ENCODE peak calls at places on chromosomes 12 and 14, in nine cellular contexts. D is lower lobe of right lung; U is fibroblast of lung; Q is A549; M is progenitor cell of endocrine pancreas; W is esophagus squamous epithelium; N is type B pancreatic cell; Y is CD4-positive, alpha-beta T cell; X is AG09319. A is an unnamed sample.

GRCh38 chr14:105167303-105168092 is 1.1 kb downstream of the JAG2 start:
- DNase-seq in N (no peak), M (no peak), X (no peak), D (peak), W (no peak), U (no peak), Y (no peak), Q (no peak), A (no peak)

GRCh38 chr14:22520235-22520634 is 68.8 kb downstream of the DAD1 start:
- DNase-seq in Q (no peak), Y (no peak), W (no peak), X (no peak), M (no peak), U (peak), N (no peak), D (no peak), A (no peak)

GRCh38 chr12:19894049-19894448 is 454.8 kb downstream of the AEBP2 start:
- DNase-seq in Y (no peak), N (no peak), X (no peak), Q (no peak), D (no peak), M (no peak), U (peak), W (no peak), A (no peak)

GRCh38 chr12:57046947-57047890 is 2.7 kb downstream of the MYO1A start:
- DNase-seq in N (no peak), D (no peak), M (no peak), Y (no peak), X (no peak), W (no peak), U (no peak), Q (no peak), A (no peak)

GRCh38 chr12:61524851-61525250 is 735.4 kb upstream of the USP15 start:
- DNase-seq in Q (no peak), W (no peak), D (no peak), X (no peak), N (no peak), U (no peak), Y (no peak), M (no peak), A (no peak)

GRCh38 chr14:21107360-21107781 is 6.5 kb downstream of the TMEM253 start:
- DNase-seq in N (no peak), D (no peak), W (no peak), M (no peak), Q (no peak), X (no peak), Y (no peak), U (peak), A (no peak)

GRCh38 chr12:116910645-116911449 is at the start of gene FBXW8:
- DNase-seq in N (peak), X (peak), M (peak), U (peak), D (peak), Y (peak), Q (peak), W (no peak), A (peak)

GRCh38 chr12:753401-754237 is 1.2 kb downstream of the WNK1 start:
- DNase-seq in Q (no peak), D (peak), N (no peak), M (peak), Y (peak), W (no peak), U (peak), X (no peak), A (peak)

GRCh38 chr14:104434214-104435076 is 145.1 kb upstream of the C14orf180 start:
- DNase-seq in N (peak), D (peak), X (no peak), Y (no peak), Q (no peak), M (no peak), W (no peak), U (no peak), A (no peak)

GRCh38 chr12:89723276-89723675 is 14.6 kb upstream of the ATP2B1 start:
- DNase-seq in D (no peak), U (no peak), W (no peak), X (no peak), Y (no peak), N (no peak), Q (no peak), M (no peak), A (no peak)

GRCh38 chr12:95230313-95230712 is 12.7 kb downstream of the VEZT start:
- DNase-seq in U (no peak), N (no peak), M (no peak), D (no peak), Q (no peak), X (no peak), Y (no peak), W (no peak), A (no peak)

GRCh38 chr12:69284131-69284530 is 44.8 kb downstream of the CPSF6 start:
- DNase-seq in U (peak), D (peak), Y (no peak), M (peak), N (no peak), X (peak), Q (peak), W (no peak), A (peak)
- TF ChIP-seq CTCF in U (no peak), D (no peak), Y (no peak), M (peak), N (peak), X (no peak), Q (no peak), W (no peak), A (no peak)

GRCh38 chr12:52382854-52383253 is 2.6 kb downstream of the KRT84 start:
- DNase-seq in X (no peak), Y (no peak), Q (no peak), D (no peak), U (no peak), W (no peak), N (no peak), M (no peak), A (no peak)

GRCh38 chr12:52379536-52379935 is 5.9 kb downstream of the KRT84 start:
- DNase-seq in Y (no peak), X (no peak), N (no peak), M (no peak), D (no peak), Q (no peak), W (no peak), U (no peak), A (no peak)

GRCh38 chr12:52381206-52381605 is 4.2 kb downstream of the KRT84 start:
- DNase-seq in Y (no peak), M (no peak), X (no peak), Q (no peak), D (no peak), N (no peak), W (no peak), U (no peak), A (no peak)

GRCh38 chr12:52378091-52378490 is 7.4 kb downstream of the KRT84 start:
- DNase-seq in Q (no peak), W (no peak), U (no peak), N (no peak), Y (no peak), X (no peak), M (no peak), D (no peak), A (no peak)

GRCh38 chr12:52380271-52380694 is 5.2 kb downstream of the KRT84 start:
- DNase-seq in U (peak), N (no peak), M (no peak), D (peak), W (no peak), Y (no peak), Q (peak), X (no peak), A (no peak)
- TF ChIP-seq CTCF in U (peak), N (peak), M (peak), D (peak), W (peak), Y (no peak), Q (peak), X (peak), A (no peak)

DNA sequence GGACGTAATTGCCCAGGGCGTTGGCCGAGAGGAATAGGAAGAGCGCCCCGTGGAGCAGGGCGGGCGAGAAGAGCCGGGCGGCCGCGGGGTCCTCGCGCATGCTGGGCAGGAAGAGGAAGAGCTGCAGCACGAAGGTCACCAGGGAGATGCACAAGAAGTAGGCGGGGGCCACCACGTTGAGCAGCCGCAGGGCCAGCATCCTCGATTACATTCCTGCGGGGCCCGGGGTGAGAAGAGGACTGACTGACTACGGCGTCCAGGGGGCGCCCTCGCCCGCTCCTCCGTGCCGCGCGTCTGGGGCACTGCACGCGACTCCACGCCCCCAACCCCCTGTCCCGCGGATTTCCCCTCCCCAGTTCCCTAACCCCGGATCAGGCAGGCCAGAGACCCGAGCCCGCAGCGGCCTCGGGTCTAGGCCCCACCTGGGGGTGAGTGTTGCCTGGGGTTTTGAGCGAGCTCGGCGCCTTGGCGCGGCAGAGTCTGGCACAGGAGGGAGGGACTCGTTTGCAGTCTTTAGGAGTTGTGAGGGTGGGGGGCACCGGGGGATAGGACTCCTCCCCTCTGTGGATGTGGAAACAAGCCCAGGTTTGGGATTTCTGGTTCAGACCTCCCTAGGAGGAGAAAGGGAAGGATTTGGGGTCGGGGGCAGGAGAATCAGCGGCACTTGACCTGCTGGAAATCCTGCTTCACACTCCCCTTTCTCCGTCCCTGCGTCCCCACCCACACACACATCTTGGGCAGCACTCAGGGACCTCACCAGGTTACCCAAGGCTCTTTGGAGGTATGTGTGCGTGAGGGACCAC is 1.9 kb downstream of the ZDHHC22 start:
- DNase-seq in Y (no peak), X (no peak), N (no peak), W (no peak), Q (peak), M (peak), D (no peak), U (no peak), A (no peak)
- TF ChIP-seq CTCF in Y (peak), X (peak), N (peak), W (peak), Q (peak), M (peak), D (peak), U (peak), A (peak)

GRCh38 chr12:124509676-124510300 is 57.6 kb downstream of the NCOR2 start:
- DNase-seq in Q (no peak), U (peak), D (no peak), M (no peak), N (no peak), W (no peak), Y (no peak), X (no peak), A (no peak)
- TF ChIP-seq CTCF in Q (no peak), U (no peak), D (no peak), M (no peak), N (no peak), W (no peak), Y (no peak), X (no peak), A (no peak)

GRCh38 chr12:131117438-131118245 is 163.9 kb downstream of the ADGRD1 start:
- DNase-seq in M (no peak), W (no peak), N (no peak), Q (no peak), Y (no peak), D (no peak), U (no peak), X (no peak), A (peak)

GRCh38 chr12:131118366-131118765 is 164.7 kb downstream of the ADGRD1 start:
- DNase-seq in N (no peak), Q (no peak), Y (no peak), M (no peak), U (no peak), D (no peak), X (no peak), W (no peak), A (no peak)

GRCh38 chr12:131115766-131116165 is 162.1 kb downstream of the ADGRD1 start:
- DNase-seq in N (no peak), X (no peak), D (no peak), W (no peak), M (no peak), Q (no peak), Y (no peak), U (no peak), A (no peak)

GRCh38 chr12:131114942-131115584 is 161.4 kb downstream of the ADGRD1 start:
- DNase-seq in N (no peak), Y (no peak), M (no peak), U (no peak), W (no peak), D (peak), Q (no peak), X (no peak), A (no peak)

GRCh38 chr12:131116437-131117117 is 162.9 kb downstream of the ADGRD1 start:
- DNase-seq in M (no peak), N (no peak), Q (peak), W (no peak), U (peak), D (peak), X (peak), Y (no peak), A (no peak)
- TF ChIP-seq CTCF in M (peak), N (peak), Q (peak), W (no peak), U (no peak), D (peak), X (peak), Y (no peak), A (no peak)

GRCh38 chr14:24443053-24443683 is 592 bp upstream of the SDR39U1 start:
- DNase-seq in D (no peak), Q (no peak), W (no peak), U (peak), N (no peak), Y (no peak), M (no peak), X (no peak), A (no peak)

GRCh38 chr14:24441485-24441884 is 1.1 kb downstream of the SDR39U1 start:
- DNase-seq in U (no peak), Y (no peak), N (no peak), Q (no peak), D (no peak), X (no peak), M (no peak), W (no peak), A (no peak)

GRCh38 chr14:24440606-24441399 is 1.8 kb downstream of the SDR39U1 start:
- DNase-seq in W (no peak), X (no peak), D (no peak), Q (no peak), Y (no peak), M (no peak), N (no peak), U (no peak), A (no peak)

GRCh38 chr14:24441904-24442239 is 704 bp downstream of the SDR39U1 start:
- DNase-seq in N (no peak), D (no peak), X (no peak), W (no peak), M (no peak), Q (peak), U (no peak), Y (no peak), A (no peak)

GRCh38 chr14:24442240-24443052 is at the start of gene SDR39U1:
- DNase-seq in X (peak), D (peak), Q (peak), U (peak), M (peak), W (peak), N (peak), Y (peak), A (peak)
- TF ChIP-seq CTCF in X (no peak), D (no peak), Q (no peak), U (no peak), M (peak), W (peak), N (peak), Y (no peak), A (no peak)

DNA sequence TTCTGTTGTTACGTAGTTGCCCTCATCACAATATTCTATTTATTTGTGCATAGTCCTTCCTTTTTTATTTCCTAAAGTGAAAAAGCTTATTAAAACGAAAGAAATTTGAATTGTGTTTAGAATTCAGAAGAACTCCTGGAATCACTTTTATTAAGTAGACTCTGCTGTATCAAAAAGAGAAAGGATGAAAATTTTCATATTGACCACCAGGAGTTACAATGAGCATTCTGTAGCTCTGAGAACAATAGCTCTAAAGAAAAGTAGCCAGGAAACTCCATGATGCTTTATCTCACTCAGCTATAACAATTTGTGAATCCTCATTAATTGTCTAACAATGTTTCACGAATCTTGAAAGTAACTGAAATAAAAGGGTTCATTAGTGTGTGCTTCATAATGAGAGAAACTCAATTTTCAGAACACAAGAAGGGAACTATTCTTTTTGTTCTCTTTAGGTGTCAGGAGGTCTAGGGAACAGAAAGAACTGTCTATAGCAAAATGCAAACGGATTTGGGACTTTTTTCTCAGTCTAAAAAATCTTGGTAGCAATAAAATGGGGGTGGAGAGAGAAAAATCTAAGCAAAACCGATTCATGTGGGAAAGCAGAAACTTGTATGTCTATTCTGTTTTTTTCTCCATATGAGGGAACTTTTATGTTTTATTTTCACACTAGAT is 19.3 kb downstream of the ASCL1 start:
- DNase-seq in N (no peak), Y (no peak), M (no peak), W (no peak), D (no peak), U (no peak), Q (no peak), X (no peak), A (no peak)
- TF ChIP-seq CTCF in N (peak), Y (no peak), M (peak), W (no peak), D (no peak), U (no peak), Q (no peak), X (no peak), A (peak)

GRCh38 chr12:4282892-4283511 is 9.4 kb downstream of the CCND2 start:
- DNase-seq in D (no peak), Y (no peak), X (no peak), M (no peak), W (no peak), Q (no peak), U (no peak), N (no peak), A (no peak)
- TF ChIP-seq CTCF in D (no peak), Y (no peak), X (no peak), M (peak), W (no peak), Q (no peak), U (no peak), N (peak), A (no peak)

GRCh38 chr14:45253070-45253753 is at the start of gene MIS18BP1:
- DNase-seq in N (peak), D (peak), U (peak), Y (peak), M (peak), Q (peak), X (peak), W (peak), A (peak)
- TF ChIP-seq CTCF in N (peak), D (peak), U (peak), Y (peak), M (peak), Q (peak), X (peak), W (peak), A (peak)

GRCh38 chr12:105759172-105759571 is 379.6 kb downstream of the NUAK1 start:
- DNase-seq in Q (no peak), U (no peak), X (no peak), Y (no peak), D (no peak), N (no peak), M (no peak), W (no peak), A (no peak)
- TF ChIP-seq CTCF in Q (no peak), U (no peak), X (no peak), Y (no peak), D (no peak), N (no peak), M (no peak), W (no peak), A (no peak)

A was measured in mesothelial cell of epicardium.